ENCODE peak calls at places on chromosome 18, in ten cellular contexts. H is bronchial epithelial cell; F is spleen; K is HFFc6; G is Calu3; P is activated CD8-positive, alpha-beta T cell treated with anti-CD3 and anti-CD28 coated beads for 36 hours; T is brain microvascular endothelial cell; R is right atrium auricular region; D is endothelial cell; V is H1. Q is an unnamed sample.

GRCh38 chr18:21735452-21736015 is 5.1 kb upstream of the MIB1 start:
- DNase-seq in H (peak), F (peak), K (peak), G (no peak), P (peak), T (peak), R (no peak), D (no peak), V (no peak), Q (no peak)

GRCh38 chr18:58894937-58895336 is 30.3 kb downstream of the ZNF532 start:
- DNase-seq in H (no peak), F (no peak), K (no peak), G (no peak), P (no peak), T (no peak), R (no peak), D (no peak), V (no peak), Q (no peak)

GRCh38 chr18:62329676-62330454 is 4.8 kb downstream of the TNFRSF11A start:
- DNase-seq in H (peak), F (no peak), K (peak), G (peak), P (peak), T (peak), R (peak), D (no peak), V (no peak), Q (no peak)

GRCh38 chr18:24763765-24764548 is 303.5 kb downstream of the HRH4 start:
- DNase-seq in H (no peak), F (no peak), K (no peak), G (no peak), P (no peak), T (no peak), R (no peak), D (no peak), V (no peak), Q (no peak)

GRCh38 chr18:5646739-5647138 is 102.9 kb upstream of the EPB41L3 start:
- DNase-seq in H (no peak), F (no peak), K (no peak), G (no peak), P (no peak), T (no peak), R (no peak), D (no peak), V (no peak), Q (no peak)

GRCh38 chr18:33560686-33561370 is 17.2 kb upstream of the ASXL3 start:
- DNase-seq in H (peak), F (no peak), K (no peak), G (no peak), P (no peak), T (peak), R (no peak), D (no peak), V (no peak), Q (no peak)

GRCh38 chr18:43935051-43935412 is 657.7 kb upstream of the SYT4 start:
- DNase-seq in H (peak), F (no peak), K (no peak), G (no peak), P (no peak), T (no peak), R (no peak), D (no peak), V (no peak), Q (no peak)

GRCh38 chr18:79797518-79798345 is at the start of gene KCNG2:
- DNase-seq in H (no peak), F (peak), K (no peak), G (no peak), P (peak), T (no peak), R (no peak), D (peak), V (no peak), Q (peak)

GRCh38 chr18:41113885-41114482 is 841.0 kb upstream of the PIK3C3 start:
- DNase-seq in H (peak), F (no peak), K (no peak), G (no peak), P (no peak), T (peak), R (no peak), D (no peak), V (no peak), Q (no peak)

GRCh38 chr18:69898241-69898861 is 49.3 kb downstream of the CD226 start:
- DNase-seq in H (no peak), F (no peak), K (no peak), G (no peak), P (peak), T (no peak), R (no peak), D (no peak), V (no peak), Q (peak)

GRCh38 chr18:61869631-61870030 is 23.2 kb downstream of the RNF152 start:
- DNase-seq in H (no peak), F (no peak), K (no peak), G (no peak), P (no peak), T (no peak), R (no peak), D (no peak), V (no peak), Q (no peak)

GRCh38 chr18:61655630-61656029 is 237.2 kb downstream of the RNF152 start:
- DNase-seq in H (no peak), F (no peak), K (no peak), G (no peak), P (no peak), T (no peak), R (no peak), D (no peak), V (no peak), Q (no peak)

GRCh38 chr18:69495338-69495737 is 94.7 kb downstream of the DOK6 start:
- DNase-seq in H (no peak), F (no peak), K (no peak), G (no peak), P (no peak), T (no peak), R (no peak), D (no peak), V (no peak), Q (no peak)

GRCh38 chr18:24669502-24669901 is 209.1 kb downstream of the HRH4 start:
- DNase-seq in H (no peak), F (no peak), K (no peak), G (no peak), P (no peak), T (no peak), R (no peak), D (no peak), V (no peak), Q (no peak)

GRCh38 chr18:63741769-63742168 is 33.4 kb upstream of the SERPINB7 start:
- DNase-seq in H (peak), F (no peak), K (peak), G (no peak), P (no peak), T (peak), R (no peak), D (no peak), V (no peak), Q (no peak)

GRCh38 chr18:67932261-67932660 is 415.7 kb upstream of the DSEL start:
- DNase-seq in H (no peak), F (no peak), K (no peak), G (no peak), P (no peak), T (no peak), R (no peak), D (no peak), V (no peak), Q (no peak)

GRCh38 chr18:8895341-8895740 is 190.0 kb downstream of the MTCL1 start:
- DNase-seq in H (no peak), F (no peak), K (no peak), G (no peak), P (no peak), T (no peak), R (no peak), D (no peak), V (no peak), Q (no peak)

GRCh38 chr18:33696332-33697162 is 118.5 kb downstream of the ASXL3 start:
- DNase-seq in H (no peak), F (no peak), K (no peak), G (no peak), P (no peak), T (no peak), R (no peak), D (no peak), V (no peak), Q (no peak)

GRCh38 chr18:75127143-75128021 is 81.6 kb downstream of the PTGR3 start:
- DNase-seq in H (no peak), F (peak), K (no peak), G (peak), P (no peak), T (no peak), R (peak), D (no peak), V (no peak), Q (no peak)

GRCh38 chr18:5180254-5180653 is 16.8 kb downstream of the AKAIN1 start:
- DNase-seq in H (no peak), F (no peak), K (no peak), G (no peak), P (no peak), T (no peak), R (no peak), D (no peak), V (no peak), Q (no peak)

GRCh38 chr18:77062518-77063003 is 70.0 kb downstream of the MBP start:
- DNase-seq in H (no peak), F (no peak), K (no peak), G (no peak), P (peak), T (peak), R (peak), D (no peak), V (no peak), Q (peak)

GRCh38 chr18:73101977-73102376 is 234.2 kb upstream of the NETO1 start:
- DNase-seq in H (peak), F (no peak), K (no peak), G (no peak), P (no peak), T (no peak), R (no peak), D (no peak), V (no peak), Q (no peak)

GRCh38 chr18:75880913-75881504 is 453.5 kb upstream of the SMIM21 start:
- DNase-seq in H (no peak), F (no peak), K (no peak), G (no peak), P (no peak), T (no peak), R (no peak), D (no peak), V (no peak), Q (no peak)

GRCh38 chr18:63819780-63820179 is 44.6 kb downstream of the SERPINB7 start:
- DNase-seq in H (no peak), F (no peak), K (peak), G (no peak), P (no peak), T (no peak), R (no peak), D (no peak), V (no peak), Q (no peak)

GRCh38 chr18:74414951-74415515 is 42.1 kb downstream of the DIPK1C start:
- DNase-seq in H (no peak), F (no peak), K (no peak), G (no peak), P (no peak), T (no peak), R (no peak), D (no peak), V (no peak), Q (no peak)

GRCh38 chr18:63867368-63867767 is 20.1 kb upstream of the SERPINB2 start:
- DNase-seq in H (peak), F (no peak), K (no peak), G (no peak), P (no peak), T (no peak), R (no peak), D (no peak), V (no peak), Q (no peak)

GRCh38 chr18:11154369-11154982 is 5.1 kb upstream of the PIEZO2 start:
- DNase-seq in H (peak), F (no peak), K (peak), G (peak), P (no peak), T (no peak), R (no peak), D (no peak), V (no peak), Q (peak)

GRCh38 chr18:11669271-11669947 is 19.7 kb upstream of the GNAL start:
- DNase-seq in H (peak), F (no peak), K (no peak), G (no peak), P (no peak), T (no peak), R (no peak), D (no peak), V (no peak), Q (no peak)

GRCh38 chr18:9366126-9366714 is 31.6 kb downstream of the TWSG1 start:
- DNase-seq in H (peak), F (no peak), K (peak), G (peak), P (no peak), T (peak), R (no peak), D (peak), V (peak), Q (no peak)

GRCh38 chr18:8959551-8960135 is 142.9 kb upstream of the NDUFV2 start:
- DNase-seq in H (no peak), F (no peak), K (no peak), G (peak), P (no peak), T (no peak), R (no peak), D (no peak), V (no peak), Q (no peak)

GRCh38 chr18:28175930-28176673 is 828 bp downstream of the CDH2 start:
- DNase-seq in H (no peak), F (no peak), K (peak), G (no peak), P (no peak), T (no peak), R (no peak), D (peak), V (no peak), Q (peak)

GRCh38 chr18:49638891-49639557 is 77.2 kb downstream of the LIPG start:
- DNase-seq in H (no peak), F (peak), K (no peak), G (no peak), P (no peak), T (no peak), R (no peak), D (no peak), V (no peak), Q (no peak)

GRCh38 chr18:9428862-9429661 is 46.3 kb upstream of the RALBP1 start:
- DNase-seq in H (peak), F (no peak), K (no peak), G (no peak), P (no peak), T (no peak), R (no peak), D (no peak), V (no peak), Q (no peak)

GRCh38 chr18:58491113-58491696 is 137.7 kb downstream of the ALPK2 start:
- DNase-seq in H (no peak), F (no peak), K (no peak), G (no peak), P (no peak), T (no peak), R (no peak), D (no peak), V (no peak), Q (no peak)

GRCh38 chr18:59067873-59068272 is 71.8 kb upstream of the SEC11C start:
- DNase-seq in H (peak), F (no peak), K (no peak), G (peak), P (peak), T (peak), R (no peak), D (peak), V (no peak), Q (no peak)

GRCh38 chr18:51193621-51194287 is 3.7 kb downstream of the MEX3C start:
- DNase-seq in H (no peak), F (no peak), K (peak), G (no peak), P (no peak), T (no peak), R (no peak), D (no peak), V (no peak), Q (no peak)

GRCh38 chr18:3703732-3704176 is 253.8 kb downstream of the TGIF1 start:
- DNase-seq in H (peak), F (no peak), K (peak), G (peak), P (peak), T (peak), R (peak), D (peak), V (no peak), Q (peak)

GRCh38 chr18:50870138-50870845 is 8.6 kb upstream of the ME2 start:
- DNase-seq in H (peak), F (no peak), K (peak), G (peak), P (no peak), T (peak), R (no peak), D (no peak), V (no peak), Q (no peak)

DNA sequence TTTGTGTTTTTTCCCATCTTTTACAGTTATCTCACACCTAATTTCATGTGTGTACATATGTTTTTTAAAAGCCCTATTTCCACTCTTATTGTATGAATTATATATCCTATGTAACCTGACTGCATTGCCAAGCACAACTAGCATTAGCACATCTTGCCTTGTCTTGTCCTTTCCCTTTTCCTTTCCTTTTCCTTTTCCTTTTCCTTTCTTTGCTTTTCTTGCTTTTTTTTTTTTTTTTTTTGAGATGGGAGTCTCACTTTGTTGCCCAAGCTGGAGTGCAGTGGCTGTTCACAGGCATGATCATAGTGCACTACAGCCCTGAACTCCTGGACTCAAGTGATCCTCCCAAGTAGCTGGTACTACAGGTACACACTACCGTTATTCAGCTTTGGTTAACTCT is 172.7 kb upstream of the BOD1L2 start:
- DNase-seq in H (no peak), F (no peak), K (no peak), G (no peak), P (no peak), T (no peak), R (no peak), D (no peak), V (no peak), Q (no peak)
- TF ChIP-seq CTCF in H (no peak), F (no peak), K (no peak), G (no peak), P (no peak), T (no peak), R (no peak), D (no peak), V (no peak), Q (no peak)

DNA sequence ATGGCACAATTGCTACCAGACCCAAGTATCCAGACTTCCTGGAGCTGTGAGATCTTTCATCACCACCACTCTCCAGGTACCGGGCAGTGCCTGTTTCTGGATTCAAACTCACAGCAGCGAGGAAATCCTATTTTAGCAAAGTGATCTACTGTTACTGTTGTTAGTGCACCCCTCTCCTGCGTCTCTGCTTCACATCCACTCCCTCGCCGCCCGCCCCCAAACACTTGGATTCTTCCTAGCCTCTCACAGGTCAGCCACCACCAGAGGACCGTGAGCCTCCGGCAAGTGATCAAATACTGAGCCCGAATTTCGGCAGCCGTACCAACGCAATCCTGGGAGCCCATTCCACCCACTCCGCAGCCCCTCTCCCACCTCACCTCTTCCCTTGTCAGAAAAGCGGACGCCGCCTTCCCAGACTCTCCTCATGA is 519 bp downstream of the METTL4 start:
- DNase-seq in H (peak), F (peak), K (peak), G (peak), P (peak), T (peak), R (peak), D (peak), V (peak), Q (peak)
- TF ChIP-seq CTCF in H (peak), F (no peak), K (peak), G (no peak), P (no peak), T (peak), R (no peak), D (no peak), V (no peak), Q (no peak)

DNA sequence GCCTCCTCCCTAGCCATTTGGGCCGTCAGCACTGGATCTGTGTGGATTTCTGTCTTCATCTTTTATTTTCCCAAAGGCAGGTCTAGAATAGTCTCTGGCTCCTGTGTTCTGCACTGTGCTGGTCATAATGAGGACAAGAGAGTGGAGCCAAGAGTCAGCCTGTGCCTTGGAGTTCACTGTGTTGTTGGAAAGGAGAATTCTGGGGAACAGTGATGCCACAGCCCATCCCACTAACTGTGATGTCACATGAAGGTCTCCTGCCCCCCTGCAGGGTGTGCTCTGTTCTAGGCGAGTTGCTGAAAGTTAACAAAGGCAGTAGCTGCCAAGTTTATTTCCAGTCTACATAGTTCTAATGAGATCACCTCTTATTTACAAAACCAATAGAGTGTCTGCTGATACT is 248.5 kb downstream of the TPGS2 start:
- DNase-seq in H (peak), F (no peak), K (peak), G (no peak), P (no peak), T (peak), R (peak), D (no peak), V (no peak), Q (no peak)
- TF ChIP-seq CTCF in H (peak), F (no peak), K (peak), G (no peak), P (no peak), T (peak), R (no peak), D (no peak), V (no peak), Q (no peak)

GRCh38 chr18:23669804-23670203 is 7.1 kb upstream of the ANKRD29 start:
- DNase-seq in H (no peak), F (no peak), K (no peak), G (no peak), P (no peak), T (no peak), R (no peak), D (no peak), V (no peak), Q (no peak)

GRCh38 chr18:23669202-23669766 is 6.6 kb upstream of the ANKRD29 start:
- DNase-seq in H (no peak), F (no peak), K (no peak), G (no peak), P (no peak), T (no peak), R (no peak), D (no peak), V (no peak), Q (no peak)

GRCh38 chr18:23668731-23669130 is 6.0 kb upstream of the ANKRD29 start:
- DNase-seq in H (no peak), F (no peak), K (no peak), G (no peak), P (no peak), T (no peak), R (no peak), D (no peak), V (no peak), Q (no peak)

GRCh38 chr18:23664674-23665073 is 2.0 kb upstream of the ANKRD29 start:
- DNase-seq in H (no peak), F (no peak), K (no peak), G (no peak), P (no peak), T (no peak), R (no peak), D (no peak), V (no peak), Q (no peak)

GRCh38 chr18:23667114-23667513 is 4.4 kb upstream of the ANKRD29 start:
- DNase-seq in H (no peak), F (no peak), K (no peak), G (no peak), P (no peak), T (no peak), R (no peak), D (no peak), V (no peak), Q (no peak)
- TF ChIP-seq CTCF in H (no peak), F (no peak), K (no peak), G (no peak), P (no peak), T (no peak), R (no peak), D (no peak), V (no peak), Q (peak)

DNA sequence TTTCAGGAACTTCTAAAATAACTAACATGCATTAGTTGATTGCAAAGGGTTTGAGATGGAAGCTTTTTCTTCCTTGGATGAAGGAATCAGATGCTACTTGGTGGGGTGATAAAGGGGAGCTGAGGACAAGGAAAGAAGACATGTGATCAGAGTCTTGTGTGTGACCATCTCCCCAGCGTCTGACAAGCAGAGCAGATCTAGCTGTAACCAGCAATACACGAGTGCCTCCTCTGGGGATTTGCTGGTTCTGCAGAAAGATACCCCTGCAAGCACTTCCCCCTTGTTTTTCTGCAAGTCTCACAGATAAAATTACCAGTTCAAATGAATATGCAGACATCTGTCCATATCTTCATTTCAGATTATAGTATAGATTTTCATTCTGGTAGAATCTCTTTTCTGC is 2.7 kb downstream of the CDH7 start:
- DNase-seq in H (peak), F (no peak), K (no peak), G (peak), P (no peak), T (no peak), R (no peak), D (peak), V (no peak), Q (no peak)
- TF ChIP-seq CTCF in H (peak), F (no peak), K (no peak), G (peak), P (no peak), T (peak), R (no peak), D (peak), V (peak), Q (peak)

Q was measured in GM10248.